ENCODE peak calls at places on chromosomes 4 and X, in eight cellular contexts. B, H, M, T, O, G, U and Y are unnamed samples.

GRCh38 chr4:143374771-143375170 is 38.1 kb downstream of the GAB1 start:
- DNase-seq in B (no peak), H (no peak), M (no peak), T (no peak), O (no peak), G (no peak), U (no peak), Y (no peak)

GRCh38 chr4:181007751-181008150 is 1235.5 kb upstream of the TENM3 start:
- DNase-seq in B (no peak), H (no peak), M (no peak), T (peak; percentile 29), O (no peak), G (no peak), U (no peak), Y (no peak)

GRCh38 chr4:54783402-54784110 is 125.8 kb downstream of the KIT start:
- DNase-seq in B (no peak), H (no peak), M (no peak), T (peak; percentile 11), O (no peak), G (no peak), U (no peak), Y (no peak)

GRCh38 chr4:78517050-78517652 is 34.4 kb upstream of the ANXA3 start:
- DNase-seq in B (no peak), H (no peak), M (no peak), T (peak; percentile 62), O (peak; percentile 65), G (peak; percentile 27), U (no peak), Y (no peak)

GRCh38 chr4:17283251-17283650 is 228.6 kb downstream of the QDPR start:
- DNase-seq in B (no peak), H (no peak), M (no peak), T (no peak), O (no peak), G (no peak), U (no peak), Y (no peak)

GRCh38 chr4:145034727-145035211 is 63.2 kb downstream of the ANAPC10 start:
- DNase-seq in B (no peak), H (no peak), M (no peak), T (peak; percentile 72), O (no peak), G (no peak), U (no peak), Y (no peak)

GRCh38 chr4:21554036-21554435 is 394.5 kb downstream of the KCNIP4 start:
- DNase-seq in B (no peak), H (no peak), M (no peak), T (no peak), O (no peak), G (no peak), U (no peak), Y (no peak)

GRCh38 chrX:125998432-125998831 is 167.7 kb downstream of the DCAF12L2 start:
- DNase-seq in B (no peak), H (no peak), M (no peak), T (no peak), O (peak; percentile 42), G (peak; percentile 1), U (no peak), Y (no peak)

GRCh38 chr4:156961241-156962068 is 10.1 kb downstream of the PDGFC start:
- DNase-seq in B (no peak), H (no peak), M (no peak), T (no peak), O (no peak), G (no peak), U (no peak), Y (no peak)

GRCh38 chrX:36642052-36642451 is 366.1 kb upstream of the FAM47C start:
- DNase-seq in B (no peak), H (no peak), M (no peak), T (no peak), O (peak; percentile 0), G (no peak), U (no peak), Y (no peak)

GRCh38 chr4:148203056-148203898 is 238.9 kb downstream of the NR3C2 start:
- DNase-seq in B (no peak), H (no peak), M (no peak), T (no peak), O (peak; percentile 67), G (no peak), U (peak; percentile 33), Y (no peak)

GRCh38 chrX:105331244-105331643 is 110.8 kb upstream of the TEX13A start:
- DNase-seq in B (no peak), H (no peak), M (no peak), T (peak; percentile 87), O (no peak), G (no peak), U (no peak), Y (no peak)

GRCh38 chr4:120331486-120332281 is 265.0 kb upstream of the MAD2L1 start:
- DNase-seq in B (no peak), H (no peak), M (no peak), T (peak; percentile 42), O (no peak), G (no peak), U (no peak), Y (no peak)

GRCh38 chr4:150583287-150584197 is 1.6 kb downstream of the MAB21L2 start:
- DNase-seq in B (peak; percentile 12), H (no peak), M (no peak), T (peak; percentile 61), O (peak; percentile 77), G (no peak), U (peak; percentile 74), Y (no peak)

GRCh38 chrX:115616943-115617563 is 56.1 kb downstream of the PLS3 start:
- DNase-seq in B (no peak), H (no peak), M (no peak), T (no peak), O (no peak), G (no peak), U (no peak), Y (no peak)

GRCh38 chr4:175431635-175432034 is 380.4 kb downstream of the GPM6A start:
- DNase-seq in B (no peak), H (no peak), M (no peak), T (no peak), O (no peak), G (no peak), U (no peak), Y (no peak)

GRCh38 chr4:175440776-175441175 is 371.3 kb downstream of the GPM6A start:
- DNase-seq in B (no peak), H (no peak), M (no peak), T (no peak), O (no peak), G (no peak), U (no peak), Y (no peak)

GRCh38 chr4:175441256-175441655 is 370.8 kb downstream of the GPM6A start:
- DNase-seq in B (no peak), H (no peak), M (no peak), T (no peak), O (no peak), G (no peak), U (no peak), Y (no peak)

GRCh38 chr4:175435437-175435836 is 376.6 kb downstream of the GPM6A start:
- DNase-seq in B (no peak), H (no peak), M (no peak), T (peak; percentile 41), O (no peak), G (peak; percentile 57), U (no peak), Y (no peak)
- H3K27ac ChIP-seq in B (no peak overlapping the region), H (no peak overlapping the region), M (no peak overlapping the region), T (no peak overlapping the region), O (no peak overlapping the region), G (peak overlapping the region; percentile 16), U (no peak overlapping the region), Y (no peak overlapping the region)

DNA sequence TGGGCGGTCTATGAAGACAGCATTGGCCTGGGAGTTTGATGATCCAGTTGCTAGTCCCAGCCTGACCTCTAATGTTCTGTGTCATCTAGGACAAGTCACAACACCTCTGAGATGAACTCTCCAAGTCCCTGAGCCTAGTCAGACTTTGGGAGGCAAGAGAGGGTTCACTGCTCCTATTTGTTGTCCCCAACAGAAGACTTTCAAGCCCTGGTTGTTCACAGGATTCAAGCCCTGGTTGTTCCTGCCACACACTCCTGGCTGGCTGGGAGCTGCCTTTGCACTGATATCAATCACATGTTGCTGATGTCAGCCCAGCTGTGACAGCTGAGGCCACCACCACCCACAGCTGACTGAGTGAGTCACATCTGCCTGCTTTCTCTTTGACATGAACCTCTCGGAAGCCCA is 253.2 kb upstream of the RASGEF1B start:
- DNase-seq in B (no peak), H (peak; percentile 1), M (peak; percentile 8), T (peak; percentile 2), O (no peak), G (peak; percentile 55), U (no peak), Y (no peak)
- H3K27ac ChIP-seq in B (no peak overlapping the region), H (no peak overlapping the region), M (no peak overlapping the region), T (no peak overlapping the region), O (no peak overlapping the region), G (no peak overlapping the region), U (no peak overlapping the region), Y (peak overlapping the region; percentile 63)

GRCh38 chr4:184347251-184348239 is 126.8 kb downstream of the IRF2 start:
- DNase-seq in B (no peak), H (no peak), M (no peak), T (peak; percentile 69), O (peak; percentile 94), G (peak; percentile 89), U (peak; percentile 89), Y (no peak)

GRCh38 chr4:184345573-184345922 is 127.9 kb upstream of the ENPP6 start:
- DNase-seq in B (no peak), H (no peak), M (no peak), T (peak; percentile 8), O (no peak), G (no peak), U (no peak), Y (no peak)

GRCh38 chr4:184344435-184344834 is 126.8 kb upstream of the ENPP6 start:
- DNase-seq in B (no peak), H (no peak), M (no peak), T (no peak), O (no peak), G (no peak), U (no peak), Y (no peak)

GRCh38 chr4:184343400-184344177 is 125.9 kb upstream of the ENPP6 start:
- DNase-seq in B (peak; percentile 57), H (peak; percentile 15), M (peak; percentile 29), T (peak; percentile 78), O (peak; percentile 95), G (peak; percentile 64), U (peak; percentile 86), Y (peak; percentile 65)

DNA sequence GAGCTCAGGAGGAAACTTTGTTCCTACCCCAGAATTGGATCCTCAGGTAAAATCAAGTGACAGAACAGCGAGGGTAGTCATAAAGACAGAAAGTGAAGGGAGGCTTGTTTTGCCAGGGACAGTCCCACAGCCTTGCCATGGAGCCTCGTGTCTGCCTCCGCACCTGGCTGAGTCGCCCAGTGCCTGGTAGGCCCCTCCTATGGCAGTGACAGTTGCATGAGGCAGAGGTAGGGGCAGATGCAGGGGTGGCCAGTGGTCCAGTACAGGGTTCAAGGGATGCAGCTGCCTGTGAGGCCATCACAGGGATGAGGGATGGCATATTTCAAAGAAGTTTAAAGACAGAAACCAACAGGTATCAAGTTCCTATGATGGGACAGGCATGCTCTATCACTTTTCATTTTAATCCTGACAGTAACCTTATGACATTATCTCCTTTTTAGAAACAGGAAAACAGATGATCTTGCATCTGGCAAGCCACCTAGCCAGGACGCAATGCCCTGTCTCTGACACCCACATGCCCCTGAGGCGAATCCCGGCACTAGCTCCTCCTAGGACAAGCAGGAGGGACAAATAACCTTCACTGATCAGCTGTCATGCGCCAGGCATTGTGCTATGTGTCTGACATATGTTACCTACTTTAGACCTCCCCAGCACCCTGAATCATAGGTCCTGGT is 127.4 kb upstream of the ENPP6 start:
- DNase-seq in B (no peak), H (no peak), M (no peak), T (no peak), O (no peak), G (no peak), U (no peak), Y (no peak)
- H3K27ac ChIP-seq in B (peak overlapping the region; percentile 16), H (no peak overlapping the region), M (no peak overlapping the region), T (no peak overlapping the region), O (no peak overlapping the region), G (no peak overlapping the region), U (no peak overlapping the region), Y (no peak overlapping the region)

GRCh38 chr4:87092389-87093141 is 127.9 kb downstream of the KLHL8 start:
- DNase-seq in B (peak; percentile 62), H (no peak), M (no peak), T (peak; percentile 82), O (no peak), G (peak; percentile 30), U (no peak), Y (no peak)
- H3K27ac ChIP-seq in B (peak overlapping the region; percentile 27), H (no peak overlapping the region), M (no peak overlapping the region), T (no peak overlapping the region), O (no peak overlapping the region), G (no peak overlapping the region), U (no peak overlapping the region), Y (no peak overlapping the region)